ENCODE peak calls at places on chromosome 15, in ten cellular contexts. One of them, this sample, is unnamed.

GRCh38 chr15:40936709-40937666 is 7.8 kb downstream of the DLL4 start:
- DNase-seq in skeletal muscle cell: no peak
- DNase-seq in AG04449: no peak
- DNase-seq in spleen: no peak
- DNase-seq in PC-3: no peak
- DNase-seq in hepatocyte: no peak
- DNase-seq in psoas muscle: peak
- DNase-seq in body of pancreas: no peak
- DNase-seq in breast epithelium: no peak
- DNase-seq in tibial artery: no peak
- DNase-seq in this sample: no peak

GRCh38 chr15:88250826-88251225 is 5.7 kb downstream of the NTRK3 start:
- DNase-seq in spleen: no peak
- DNase-seq in body of pancreas: no peak
- DNase-seq in breast epithelium: no peak
- DNase-seq in psoas muscle: no peak
- DNase-seq in PC-3: no peak
- DNase-seq in tibial artery: no peak
- DNase-seq in hepatocyte: no peak
- DNase-seq in skeletal muscle cell: no peak
- DNase-seq in AG04449: no peak
- DNase-seq in this sample: no peak

GRCh38 chr15:83380026-83380425 is 67.1 kb upstream of the SH3GL3 start:
- DNase-seq in psoas muscle: no peak
- DNase-seq in breast epithelium: no peak
- DNase-seq in skeletal muscle cell: no peak
- DNase-seq in spleen: no peak
- DNase-seq in AG04449: no peak
- DNase-seq in body of pancreas: no peak
- DNase-seq in tibial artery: no peak
- DNase-seq in PC-3: peak
- DNase-seq in hepatocyte: no peak
- DNase-seq in this sample: no peak

GRCh38 chr15:33074942-33075341 is 119.6 kb downstream of the FMN1 start:
- DNase-seq in hepatocyte: no peak
- DNase-seq in PC-3: peak
- DNase-seq in breast epithelium: no peak
- DNase-seq in tibial artery: no peak
- DNase-seq in psoas muscle: no peak
- DNase-seq in AG04449: no peak
- DNase-seq in body of pancreas: no peak
- DNase-seq in spleen: no peak
- DNase-seq in skeletal muscle cell: no peak
- DNase-seq in this sample: no peak

GRCh38 chr15:63559753-63560152 is 37.4 kb upstream of the FBXL22 start:
- DNase-seq in AG04449: no peak
- DNase-seq in tibial artery: no peak
- DNase-seq in psoas muscle: no peak
- DNase-seq in PC-3: no peak
- DNase-seq in spleen: no peak
- DNase-seq in breast epithelium: no peak
- DNase-seq in skeletal muscle cell: no peak
- DNase-seq in body of pancreas: no peak
- DNase-seq in hepatocyte: no peak
- DNase-seq in this sample: no peak

GRCh38 chr15:58361291-58361759 is 70.5 kb upstream of the LIPC start:
- DNase-seq in PC-3: peak
- DNase-seq in hepatocyte: peak
- DNase-seq in spleen: no peak
- DNase-seq in skeletal muscle cell: peak
- DNase-seq in AG04449: peak
- DNase-seq in breast epithelium: no peak
- DNase-seq in psoas muscle: no peak
- DNase-seq in tibial artery: no peak
- DNase-seq in body of pancreas: no peak
- DNase-seq in this sample: no peak

GRCh38 chr15:97224191-97224641 is 736.3 kb upstream of the ARRDC4 start:
- DNase-seq in AG04449: no peak
- DNase-seq in body of pancreas: no peak
- DNase-seq in skeletal muscle cell: no peak
- DNase-seq in tibial artery: peak
- DNase-seq in PC-3: no peak
- DNase-seq in psoas muscle: peak
- DNase-seq in breast epithelium: no peak
- DNase-seq in hepatocyte: no peak
- DNase-seq in spleen: peak
- DNase-seq in this sample: no peak

GRCh38 chr15:91694131-91694828 is 159.2 kb upstream of the SLCO3A1 start:
- DNase-seq in skeletal muscle cell: peak
- DNase-seq in breast epithelium: no peak
- DNase-seq in spleen: no peak
- DNase-seq in PC-3: no peak
- DNase-seq in AG04449: no peak
- DNase-seq in body of pancreas: no peak
- DNase-seq in tibial artery: peak
- DNase-seq in hepatocyte: peak
- DNase-seq in psoas muscle: peak
- DNase-seq in this sample: no peak

GRCh38 chr15:67821784-67822451 is 3.4 kb upstream of the SKOR1 start:
- DNase-seq in breast epithelium: no peak
- DNase-seq in psoas muscle: peak
- DNase-seq in tibial artery: no peak
- DNase-seq in body of pancreas: no peak
- DNase-seq in PC-3: no peak
- DNase-seq in spleen: peak
- DNase-seq in hepatocyte: no peak
- DNase-seq in AG04449: no peak
- DNase-seq in skeletal muscle cell: no peak
- DNase-seq in this sample: no peak

GRCh38 chr15:48507416-48508065 is 138.0 kb downstream of the FBN1 start:
- DNase-seq in spleen: no peak
- DNase-seq in breast epithelium: no peak
- DNase-seq in PC-3: peak
- DNase-seq in hepatocyte: peak
- DNase-seq in skeletal muscle cell: peak
- DNase-seq in tibial artery: no peak
- DNase-seq in psoas muscle: no peak
- DNase-seq in body of pancreas: peak
- DNase-seq in AG04449: no peak
- DNase-seq in this sample: peak

GRCh38 chr15:73346735-73347312 is 21.9 kb downstream of the HCN4 start:
- DNase-seq in spleen: no peak
- DNase-seq in body of pancreas: peak
- DNase-seq in psoas muscle: peak
- DNase-seq in breast epithelium: peak
- DNase-seq in tibial artery: no peak
- DNase-seq in AG04449: no peak
- DNase-seq in skeletal muscle cell: peak
- DNase-seq in hepatocyte: peak
- DNase-seq in PC-3: peak
- DNase-seq in this sample: no peak

GRCh38 chr15:42085721-42086120 is 8.6 kb downstream of the PLA2G4D start:
- DNase-seq in skeletal muscle cell: no peak
- DNase-seq in breast epithelium: peak
- DNase-seq in psoas muscle: no peak
- DNase-seq in PC-3: no peak
- DNase-seq in AG04449: no peak
- DNase-seq in body of pancreas: no peak
- DNase-seq in hepatocyte: no peak
- DNase-seq in spleen: no peak
- DNase-seq in tibial artery: no peak
- DNase-seq in this sample: no peak

GRCh38 chr15:38842991-38843610 is 278.5 kb upstream of the RASGRP1 start:
- DNase-seq in spleen: no peak
- DNase-seq in body of pancreas: no peak
- DNase-seq in tibial artery: no peak
- DNase-seq in breast epithelium: no peak
- DNase-seq in psoas muscle: no peak
- DNase-seq in PC-3: no peak
- DNase-seq in skeletal muscle cell: no peak
- DNase-seq in AG04449: no peak
- DNase-seq in hepatocyte: no peak
- DNase-seq in this sample: no peak

GRCh38 chr15:64614519-64614918 is 154.1 kb downstream of the ZNF609 start:
- DNase-seq in tibial artery: no peak
- DNase-seq in breast epithelium: no peak
- DNase-seq in AG04449: no peak
- DNase-seq in PC-3: peak
- DNase-seq in body of pancreas: no peak
- DNase-seq in psoas muscle: no peak
- DNase-seq in spleen: no peak
- DNase-seq in skeletal muscle cell: no peak
- DNase-seq in hepatocyte: no peak
- DNase-seq in this sample: no peak
- H3K4me3 ChIP-seq in tibial artery: no peak
- H3K4me3 ChIP-seq in breast epithelium: no peak
- H3K4me3 ChIP-seq in AG04449: no peak
- H3K4me3 ChIP-seq in PC-3: no peak
- H3K4me3 ChIP-seq in body of pancreas: no peak
- H3K4me3 ChIP-seq in psoas muscle: no peak
- H3K4me3 ChIP-seq in spleen: no peak
- H3K4me3 ChIP-seq in skeletal muscle cell: no peak
- H3K4me3 ChIP-seq in hepatocyte: no peak
- H3K4me3 ChIP-seq in this sample: no peak

GRCh38 chr15:71688509-71689094 is 121.8 kb upstream of the NR2E3 start:
- DNase-seq in tibial artery: no peak
- DNase-seq in spleen: no peak
- DNase-seq in AG04449: no peak
- DNase-seq in skeletal muscle cell: no peak
- DNase-seq in body of pancreas: no peak
- DNase-seq in PC-3: no peak
- DNase-seq in breast epithelium: no peak
- DNase-seq in hepatocyte: no peak
- DNase-seq in psoas muscle: no peak
- DNase-seq in this sample: no peak

GRCh38 chr15:71691322-71691699 is 119.0 kb upstream of the NR2E3 start:
- DNase-seq in breast epithelium: no peak
- DNase-seq in body of pancreas: no peak
- DNase-seq in AG04449: no peak
- DNase-seq in tibial artery: no peak
- DNase-seq in PC-3: no peak
- DNase-seq in psoas muscle: no peak
- DNase-seq in skeletal muscle cell: no peak
- DNase-seq in spleen: no peak
- DNase-seq in hepatocyte: no peak
- DNase-seq in this sample: no peak

GRCh38 chr15:71687902-71688508 is 122.3 kb upstream of the NR2E3 start:
- DNase-seq in psoas muscle: no peak
- DNase-seq in tibial artery: no peak
- DNase-seq in spleen: no peak
- DNase-seq in skeletal muscle cell: peak
- DNase-seq in breast epithelium: no peak
- DNase-seq in AG04449: peak
- DNase-seq in hepatocyte: no peak
- DNase-seq in PC-3: no peak
- DNase-seq in body of pancreas: no peak
- DNase-seq in this sample: no peak

GRCh38 chr15:71697236-71697635 is 113.1 kb upstream of the NR2E3 start:
- DNase-seq in tibial artery: no peak
- DNase-seq in breast epithelium: no peak
- DNase-seq in AG04449: no peak
- DNase-seq in hepatocyte: no peak
- DNase-seq in body of pancreas: no peak
- DNase-seq in psoas muscle: no peak
- DNase-seq in skeletal muscle cell: no peak
- DNase-seq in spleen: no peak
- DNase-seq in PC-3: no peak
- DNase-seq in this sample: no peak

GRCh38 chr15:71691700-71692417 is 118.5 kb upstream of the NR2E3 start:
- DNase-seq in breast epithelium: no peak
- DNase-seq in psoas muscle: no peak
- DNase-seq in AG04449: peak
- DNase-seq in skeletal muscle cell: peak
- DNase-seq in hepatocyte: no peak
- DNase-seq in body of pancreas: no peak
- DNase-seq in spleen: no peak
- DNase-seq in tibial artery: no peak
- DNase-seq in PC-3: peak
- DNase-seq in this sample: peak
- H3K4me3 ChIP-seq in breast epithelium: peak
- H3K4me3 ChIP-seq in psoas muscle: no peak
- H3K4me3 ChIP-seq in AG04449: no peak
- H3K4me3 ChIP-seq in skeletal muscle cell: no peak
- H3K4me3 ChIP-seq in hepatocyte: no peak
- H3K4me3 ChIP-seq in body of pancreas: no peak
- H3K4me3 ChIP-seq in spleen: no peak
- H3K4me3 ChIP-seq in tibial artery: no peak
- H3K4me3 ChIP-seq in PC-3: peak
- H3K4me3 ChIP-seq in this sample: peak

GRCh38 chr15:94297543-94297942 is 66.2 kb downstream of the MCTP2 start:
- DNase-seq in psoas muscle: no peak
- DNase-seq in skeletal muscle cell: no peak
- DNase-seq in spleen: no peak
- DNase-seq in tibial artery: no peak
- DNase-seq in PC-3: no peak
- DNase-seq in body of pancreas: no peak
- DNase-seq in hepatocyte: no peak
- DNase-seq in breast epithelium: no peak
- DNase-seq in AG04449: no peak
- DNase-seq in this sample: no peak
- H3K4me3 ChIP-seq in psoas muscle: no peak
- H3K4me3 ChIP-seq in skeletal muscle cell: no peak
- H3K4me3 ChIP-seq in spleen: no peak
- H3K4me3 ChIP-seq in tibial artery: no peak
- H3K4me3 ChIP-seq in PC-3: no peak
- H3K4me3 ChIP-seq in body of pancreas: no peak
- H3K4me3 ChIP-seq in hepatocyte: no peak
- H3K4me3 ChIP-seq in breast epithelium: no peak
- H3K4me3 ChIP-seq in AG04449: no peak
- H3K4me3 ChIP-seq in this sample: no peak

GRCh38 chr15:31214864-31215489 is 111.7 kb upstream of the KLF13 start:
- DNase-seq in PC-3: peak
- DNase-seq in skeletal muscle cell: no peak
- DNase-seq in hepatocyte: peak
- DNase-seq in body of pancreas: peak
- DNase-seq in breast epithelium: no peak
- DNase-seq in psoas muscle: peak
- DNase-seq in spleen: peak
- DNase-seq in AG04449: no peak
- DNase-seq in tibial artery: peak
- DNase-seq in this sample: peak
- H3K4me3 ChIP-seq in PC-3: peak
- H3K4me3 ChIP-seq in skeletal muscle cell: no peak
- H3K4me3 ChIP-seq in hepatocyte: no peak
- H3K4me3 ChIP-seq in body of pancreas: no peak
- H3K4me3 ChIP-seq in breast epithelium: peak
- H3K4me3 ChIP-seq in psoas muscle: peak
- H3K4me3 ChIP-seq in spleen: no peak
- H3K4me3 ChIP-seq in AG04449: no peak
- H3K4me3 ChIP-seq in tibial artery: peak
- H3K4me3 ChIP-seq in this sample: peak

GRCh38 chr15:70099966-70100494 is 2.3 kb upstream of the TLE3 start:
- DNase-seq in AG04449: no peak
- DNase-seq in skeletal muscle cell: no peak
- DNase-seq in tibial artery: no peak
- DNase-seq in hepatocyte: peak
- DNase-seq in PC-3: peak
- DNase-seq in psoas muscle: no peak
- DNase-seq in body of pancreas: no peak
- DNase-seq in breast epithelium: no peak
- DNase-seq in spleen: no peak
- DNase-seq in this sample: no peak
- H3K4me3 ChIP-seq in AG04449: peak
- H3K4me3 ChIP-seq in skeletal muscle cell: peak
- H3K4me3 ChIP-seq in tibial artery: peak
- H3K4me3 ChIP-seq in hepatocyte: no peak
- H3K4me3 ChIP-seq in PC-3: peak
- H3K4me3 ChIP-seq in psoas muscle: peak
- H3K4me3 ChIP-seq in body of pancreas: no peak
- H3K4me3 ChIP-seq in breast epithelium: peak
- H3K4me3 ChIP-seq in spleen: peak
- H3K4me3 ChIP-seq in this sample: peak

GRCh38 chr15:29102911-29103824 is 166.5 kb downstream of the NSMCE3 start:
- DNase-seq in psoas muscle: peak
- DNase-seq in skeletal muscle cell: no peak
- DNase-seq in spleen: peak
- DNase-seq in PC-3: no peak
- DNase-seq in AG04449: no peak
- DNase-seq in body of pancreas: no peak
- DNase-seq in tibial artery: no peak
- DNase-seq in breast epithelium: no peak
- DNase-seq in hepatocyte: no peak
- DNase-seq in this sample: no peak
- H3K4me3 ChIP-seq in psoas muscle: peak
- H3K4me3 ChIP-seq in skeletal muscle cell: peak
- H3K4me3 ChIP-seq in spleen: no peak
- H3K4me3 ChIP-seq in PC-3: no peak
- H3K4me3 ChIP-seq in AG04449: peak
- H3K4me3 ChIP-seq in body of pancreas: no peak
- H3K4me3 ChIP-seq in tibial artery: peak
- H3K4me3 ChIP-seq in breast epithelium: peak
- H3K4me3 ChIP-seq in hepatocyte: no peak
- H3K4me3 ChIP-seq in this sample: peak